ENCODE peak calls at places on chromosomes 12 and 14, in seven cellular contexts. V is ascending aorta, E is AG04450, Y is adipocyte, J is mammary epithelial cell, R is hepatocyte, C is lung. T is an unnamed sample. For H3K9me3, the result is how much of the 10 kb centered on the place peaks cover.

GRCh38 chr12:104609083-104609844 is 152.5 kb downstream of the CHST11 start:
- DNase-seq in V (no peak), E (no peak), Y (no peak), J (no peak), R (no peak), C (no peak), T (no peak)

GRCh38 chr14:53772936-53773335 is 183.7 kb downstream of the BMP4 start:
- DNase-seq in V (no peak), E (no peak), Y (no peak), J (no peak), R (no peak), C (no peak), T (no peak)

GRCh38 chr12:7512528-7512927 is 9.0 kb upstream of the CD163 start:
- DNase-seq in V (no peak), E (peak), Y (peak), J (peak), R (peak), C (peak), T (no peak)

GRCh38 chr14:77141592-77142288 is at the start of gene ZDHHC22:
- DNase-seq in V (no peak), E (no peak), Y (no peak), J (no peak), R (no peak), C (no peak), T (no peak)

GRCh38 chr12:91753649-91754048 is 392.0 kb downstream of the BTG1 start:
- DNase-seq in V (no peak), E (no peak), Y (no peak), J (no peak), R (no peak), C (no peak), T (no peak)

GRCh38 chr14:68663385-68664076 is 129.3 kb downstream of the ZFP36L1 start:
- DNase-seq in V (peak), E (no peak), Y (peak), J (peak), R (no peak), C (no peak), T (no peak)

GRCh38 chr12:6345319-6346071 is 3.6 kb upstream of the TNFRSF1A start:
- DNase-seq in V (peak), E (peak), Y (peak), J (peak), R (peak), C (no peak), T (no peak)

GRCh38 chr12:2083561-2083960 is 30.8 kb downstream of the CACNA1C start:
- DNase-seq in V (no peak), E (no peak), Y (no peak), J (no peak), R (no peak), C (no peak), T (no peak)

GRCh38 chr12:107349008-107349747 is 255.8 kb upstream of the CRY1 start:
- DNase-seq in V (no peak), E (peak), Y (peak), J (peak), R (peak), C (no peak), T (peak)

GRCh38 chr14:33979613-33980276 is 28.9 kb upstream of the EGLN3 start:
- DNase-seq in V (no peak), E (no peak), Y (no peak), J (no peak), R (no peak), C (no peak), T (no peak)

GRCh38 chr12:103043531-103044445 is 86.3 kb downstream of the ASCL1 start:
- DNase-seq in V (no peak), E (no peak), Y (no peak), J (no peak), R (no peak), C (no peak), T (no peak)

GRCh38 chr12:65220761-65221160 is 51.4 kb downstream of the LEMD3 start:
- DNase-seq in V (no peak), E (no peak), Y (no peak), J (no peak), R (no peak), C (no peak), T (no peak)
- H3K9me3 ChIP-seq in V (under half), E (under half), Y (under half), J (under half), R (under half), C (under half), T (under half)

GRCh38 chr14:98858561-98858960 is 413.4 kb downstream of the BCL11B start:
- DNase-seq in V (no peak), E (no peak), Y (no peak), J (no peak), R (no peak), C (no peak), T (no peak)
- H3K9me3 ChIP-seq in V (under half), E (half or more), Y (under half), J (under half), R (under half), C (under half), T (under half)

DNA sequence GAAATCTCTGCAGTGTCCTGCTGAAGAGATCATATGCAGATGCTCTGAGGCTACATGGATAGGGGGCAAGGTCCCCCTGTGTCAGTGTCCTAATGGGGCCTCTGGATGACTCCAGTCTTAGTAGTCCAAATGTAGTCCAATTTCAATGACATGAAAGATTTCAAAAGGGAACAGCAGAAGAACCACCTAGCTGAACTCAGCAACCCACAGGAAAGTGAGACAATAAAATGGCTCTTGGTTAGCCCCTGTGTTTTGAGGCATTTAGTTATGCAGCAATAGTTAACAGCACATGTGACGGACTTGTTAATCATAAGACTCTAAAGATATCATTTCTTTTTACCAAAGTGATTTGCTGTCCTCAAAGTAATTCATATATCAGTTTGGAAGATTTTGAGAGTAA is 22.7 kb downstream of the CCDC198 start:
- DNase-seq in V (no peak), E (no peak), Y (no peak), J (no peak), R (no peak), C (no peak), T (no peak)
- H3K9me3 ChIP-seq in V (under half), E (under half), Y (under half), J (under half), R (under half), C (under half), T (under half)

GRCh38 chr12:133023566-133023965 is 13.7 kb upstream of the ZNF84 start:
- DNase-seq in V (no peak), E (no peak), Y (no peak), J (peak), R (no peak), C (no peak), T (no peak)
- H3K9me3 ChIP-seq in V (half or more), E (under half), Y (half or more), J (under half), R (under half), C (under half), T (half or more)

DNA sequence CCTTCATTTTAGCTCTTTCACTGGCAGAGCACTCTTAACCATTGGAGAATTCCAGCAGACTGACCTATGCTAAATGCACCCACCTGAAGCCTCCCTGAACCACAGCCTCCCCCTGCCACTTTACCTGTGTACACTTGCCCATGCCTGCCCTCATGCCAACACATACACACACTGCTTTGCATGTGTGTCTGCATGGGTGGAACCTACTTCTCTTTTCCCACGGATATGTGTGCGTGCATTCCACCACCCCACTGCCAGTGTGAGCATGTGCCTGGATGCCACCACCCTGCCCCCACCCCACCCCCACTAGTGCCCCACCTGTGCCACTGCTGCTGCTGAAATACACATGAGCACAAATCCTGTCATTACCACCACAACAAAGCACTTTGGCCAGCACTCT is 49.5 kb upstream of the EEA1 start:
- DNase-seq in V (no peak), E (no peak), Y (no peak), J (no peak), R (no peak), C (no peak), T (no peak)
- H3K9me3 ChIP-seq in V (under half), E (under half), Y (under half), J (under half), R (under half), C (under half), T (under half)

GRCh38 chr14:102262894-102263462 is 42.0 kb downstream of the MOK start:
- DNase-seq in V (no peak), E (no peak), Y (peak), J (peak), R (no peak), C (no peak), T (no peak)

GRCh38 chr14:102252834-102253801 is 51.8 kb downstream of the MOK start:
- DNase-seq in V (no peak), E (no peak), Y (no peak), J (no peak), R (no peak), C (no peak), T (no peak)

GRCh38 chr14:102255401-102256190 is 49.4 kb downstream of the MOK start:
- DNase-seq in V (no peak), E (peak), Y (no peak), J (no peak), R (no peak), C (no peak), T (no peak)

GRCh38 chr14:102256691-102257090 is 48.3 kb downstream of the MOK start:
- DNase-seq in V (no peak), E (no peak), Y (no peak), J (no peak), R (no peak), C (no peak), T (no peak)

DNA sequence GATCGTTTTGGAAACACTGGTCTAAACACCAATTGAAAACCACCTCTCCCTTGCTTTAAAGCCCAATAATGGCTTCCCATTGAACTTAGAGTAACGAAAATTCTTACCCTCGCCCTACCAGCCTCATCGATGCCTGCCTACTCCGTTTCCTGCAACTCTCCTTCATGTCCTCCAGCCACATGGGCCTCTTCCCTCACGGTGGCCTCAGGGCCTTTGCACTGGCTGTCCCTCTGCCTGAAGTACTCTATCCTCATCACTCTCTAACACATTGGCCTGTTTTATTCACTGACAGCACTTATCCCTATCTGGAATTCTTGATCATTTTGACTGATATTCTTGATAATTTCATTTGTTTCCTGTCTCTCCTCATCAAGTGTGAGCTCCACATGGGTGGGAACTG is 46.8 kb downstream of the MOK start:
- DNase-seq in V (no peak), E (no peak), Y (no peak), J (no peak), R (no peak), C (no peak), T (no peak)
- H3K9me3 ChIP-seq in V (under half), E (under half), Y (under half), J (under half), R (under half), C (under half), T (under half)

DNA sequence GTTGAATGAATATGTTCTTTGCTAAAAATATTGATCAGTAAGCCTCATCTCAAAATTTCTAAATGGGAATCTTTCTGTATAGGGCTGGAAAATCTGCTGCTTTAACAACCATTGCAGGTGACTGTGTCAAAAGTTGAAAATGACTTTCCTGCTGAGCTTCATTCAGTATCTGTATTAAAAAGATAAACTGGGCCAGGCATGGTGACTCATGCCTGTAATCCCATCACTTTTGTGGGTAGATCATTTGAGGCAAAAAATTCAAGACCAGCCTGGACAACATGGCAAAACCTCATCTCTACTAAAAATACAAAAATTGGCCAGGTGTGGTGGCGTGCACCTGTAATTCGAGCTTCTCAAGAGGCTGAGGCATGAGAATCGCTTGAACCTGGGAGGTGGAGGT is 213.7 kb upstream of the SYT10 start:
- DNase-seq in V (no peak), E (no peak), Y (no peak), J (no peak), R (no peak), C (no peak), T (no peak)
- H3K9me3 ChIP-seq in V (under half), E (under half), Y (under half), J (under half), R (under half), C (under half), T (under half)

DNA sequence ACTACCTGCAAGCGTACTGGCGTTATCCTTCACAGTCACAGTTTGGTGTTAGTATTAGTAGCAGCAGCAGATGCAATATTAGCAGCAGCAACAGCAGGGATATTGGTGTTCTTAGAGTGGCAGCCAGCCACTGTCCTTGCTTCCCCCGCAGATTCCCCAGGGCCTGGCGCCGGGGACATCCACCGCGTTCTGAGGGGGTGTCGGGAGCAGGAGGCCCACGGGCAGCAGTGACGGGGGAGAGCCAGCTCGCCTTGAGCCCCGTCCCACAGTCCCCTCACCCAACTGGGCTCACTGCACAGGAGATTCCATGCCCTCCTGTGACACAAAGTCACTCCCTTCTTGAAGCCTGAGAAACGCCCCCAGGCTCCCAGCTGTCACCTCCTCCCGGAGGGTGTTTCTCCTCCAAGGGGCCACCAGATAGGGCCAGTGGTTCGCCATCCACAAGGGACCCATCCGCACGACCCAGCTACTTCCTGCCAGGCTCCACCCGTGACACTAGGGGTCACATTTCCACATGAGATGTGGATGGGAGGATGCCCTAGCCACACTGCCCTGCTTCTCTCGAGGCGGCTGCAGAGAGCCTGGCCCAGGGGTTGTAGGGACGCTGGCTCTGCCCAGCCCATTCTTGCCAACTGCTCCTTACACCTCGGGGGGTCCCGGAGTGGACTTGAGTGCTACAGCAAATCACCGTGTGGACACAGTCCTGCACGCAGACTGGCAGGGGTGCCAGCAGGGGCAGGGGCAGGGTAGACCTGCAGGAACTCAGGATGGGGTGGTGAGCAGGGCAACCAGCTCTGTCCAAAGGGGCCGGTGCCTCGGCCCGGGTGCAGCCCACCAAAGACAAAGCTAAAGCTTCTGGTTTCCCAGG is 123.2 kb downstream of the PIWIL1 start:
- DNase-seq in V (no peak), E (no peak), Y (no peak), J (no peak), R (no peak), C (no peak), T (no peak)
- H3K9me3 ChIP-seq in V (under half), E (half or more), Y (under half), J (half or more), R (under half), C (under half), T (under half)

T was measured in mucosa of descending colon.